ENCODE peak calls at places on chromosomes 5 and 9, in ten cellular contexts. O is spleen, Z is upper lobe of right lung, G is neural progenitor cell, Q is cardiac muscle cell, W is left ventricle myocardium inferior, U is sigmoid colon, A is foreskin keratinocyte, I is right cardiac atrium, H is HCT116. L is an unnamed sample.
A peak's percentile ranks its signal among the peaks of the same experiment; 100 is the strongest.

GRCh38 chr5:54570923-54571322 is 53.4 kb downstream of the SNX18 start:
- DNase-seq in G (no peak), W (peak; percentile 30), Q (peak; percentile 82), H (no peak), A (peak; percentile 27), Z (no peak), O (no peak), U (no peak), I (peak; percentile 77), L (no peak)

GRCh38 chr5:170791325-170791954 is 7.9 kb downstream of the GABRP start:
- DNase-seq in G (peak; percentile 84), O (no peak), U (no peak), Q (peak; percentile 78), I (peak; percentile 80), A (peak; percentile 47), H (peak; percentile 49), W (peak; percentile 54), Z (no peak), L (peak; percentile 62)

GRCh38 chr5:56093970-56094369 is 99.2 kb upstream of the IL6ST start:
- DNase-seq in I (no peak), W (no peak), A (no peak), Z (no peak), U (no peak), H (no peak), Q (no peak), G (no peak), O (no peak), L (no peak)

GRCh38 chr5:147963948-147964693 is 57.8 kb upstream of the C5orf46 start:
- DNase-seq in H (no peak), W (no peak), A (no peak), Z (no peak), I (peak; percentile 60), O (no peak), G (no peak), U (no peak), Q (no peak), L (no peak)

GRCh38 chr9:19229725-19230355 is 653 bp upstream of the DENND4C start:
- DNase-seq in I (peak; percentile 91), W (peak; percentile 41), G (peak; percentile 96), U (peak; percentile 83), Z (peak; percentile 75), H (peak; percentile 36), O (peak; percentile 94), A (peak; percentile 60), Q (no peak), L (no peak)

GRCh38 chr9:137502008-137502913 is 43.1 kb upstream of the NSMF start:
- DNase-seq in H (no peak), O (no peak), Z (no peak), G (peak; percentile 49), U (no peak), A (no peak), Q (no peak), I (no peak), W (no peak), L (no peak)

GRCh38 chr5:92401492-92401891 is 1018.4 kb upstream of the ARRDC3 start:
- DNase-seq in H (no peak), G (peak; percentile 86), I (no peak), U (no peak), A (no peak), Q (peak; percentile 42), W (no peak), Z (no peak), O (no peak), L (no peak)

GRCh38 chr5:113089653-113090335 is 113.2 kb downstream of the DCP2 start:
- DNase-seq in Q (peak; percentile 19), W (peak; percentile 49), I (no peak), O (no peak), U (no peak), H (no peak), Z (no peak), A (no peak), G (no peak), L (no peak)

GRCh38 chr5:146137967-146138403 is 32.6 kb upstream of the PLAC8L1 start:
- DNase-seq in G (no peak), H (no peak), O (no peak), U (no peak), A (peak; percentile 9), W (no peak), Z (peak; percentile 73), Q (peak; percentile 47), I (no peak), L (no peak)

GRCh38 chr5:173671121-173671949 is 54.9 kb upstream of the BOD1 start:
- DNase-seq in Q (peak; percentile 56), A (no peak), U (no peak), I (peak; percentile 66), H (no peak), G (no peak), O (no peak), Z (peak; percentile 63), W (peak; percentile 50), L (peak; percentile 77)

GRCh38 chr5:137254153-137254552 is 245.0 kb downstream of the SPOCK1 start:
- DNase-seq in W (no peak), G (no peak), Q (peak; percentile 77), A (peak; percentile 76), Z (no peak), U (no peak), H (no peak), O (no peak), I (no peak), L (no peak)

GRCh38 chr5:171855798-171856772 is 70.5 kb downstream of the SMIM23 start:
- DNase-seq in G (no peak), A (no peak), I (no peak), Q (peak; percentile 53), W (no peak), Z (no peak), H (no peak), U (no peak), O (no peak), L (no peak)

GRCh38 chr9:26326473-26327044 is 566.0 kb downstream of the CAAP1 start:
- DNase-seq in W (no peak), U (no peak), O (no peak), G (peak; percentile 71), H (peak; percentile 15), A (peak; percentile 42), Z (no peak), I (no peak), Q (peak; percentile 84), L (peak; percentile 46)

GRCh38 chr9:93361995-93362394 is 89.5 kb upstream of the FAM120A start:
- DNase-seq in Z (no peak), Q (no peak), A (no peak), I (no peak), U (no peak), W (no peak), G (no peak), O (no peak), H (no peak), L (no peak)
- H3K27ac ChIP-seq in Z (no peak overlapping the region), Q (no peak overlapping the region), A (no peak overlapping the region), I (no peak overlapping the region), U (no peak overlapping the region), W (no peak overlapping the region), G (no peak overlapping the region), O (no peak overlapping the region), H (no peak overlapping the region), L (no peak overlapping the region)

GRCh38 chr5:133818869-133819600 is 149.4 kb downstream of the C5orf15 start:
- DNase-seq in Q (no peak), I (no peak), O (no peak), W (no peak), H (no peak), Z (peak; percentile 70), G (no peak), A (no peak), U (no peak), L (no peak)

GRCh38 chr5:133819977-133820471 is 148.4 kb downstream of the C5orf15 start:
- DNase-seq in H (no peak), Q (no peak), U (no peak), A (no peak), Z (no peak), G (no peak), W (no peak), O (no peak), I (no peak), L (no peak)

GRCh38 chr5:133820516-133820915 is 147.9 kb downstream of the C5orf15 start:
- DNase-seq in O (no peak), U (no peak), Z (no peak), W (no peak), Q (no peak), I (no peak), A (no peak), G (no peak), H (no peak), L (no peak)

GRCh38 chr5:133821889-133822288 is 146.5 kb downstream of the C5orf15 start:
- DNase-seq in Z (no peak), Q (no peak), W (no peak), U (no peak), A (no peak), G (no peak), O (no peak), H (no peak), I (no peak), L (no peak)

DNA sequence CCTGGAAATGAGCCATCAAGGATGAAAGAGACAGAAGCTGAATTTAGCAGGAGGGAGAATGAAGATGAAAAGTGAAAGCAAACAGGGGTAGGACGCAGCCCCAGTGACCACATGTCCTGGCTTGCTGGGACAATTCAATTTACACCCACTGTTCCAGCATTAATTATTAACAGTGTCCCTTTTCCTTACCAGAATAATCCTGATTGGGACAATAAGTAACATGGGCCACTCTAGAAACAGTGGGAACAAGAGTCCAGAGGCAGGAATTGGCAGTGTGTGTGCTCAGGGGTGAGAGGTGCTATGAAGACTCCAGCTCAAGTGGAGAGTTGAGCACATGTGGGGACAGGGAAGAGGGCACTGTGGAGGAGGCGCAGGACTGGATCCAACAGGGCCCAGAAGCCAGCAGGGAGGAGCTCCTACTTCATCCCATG is 147.1 kb downstream of the C5orf15 start:
- DNase-seq in A (no peak), H (no peak), Q (no peak), O (no peak), Z (no peak), U (no peak), W (no peak), I (no peak), G (no peak), L (no peak)
- H3K27ac ChIP-seq in A (no peak overlapping the region), H (no peak overlapping the region), Q (no peak overlapping the region), O (no peak overlapping the region), Z (no peak overlapping the region), U (no peak overlapping the region), W (peak overlapping the region; percentile 72), I (peak overlapping the region; percentile 42), G (no peak overlapping the region), L (peak overlapping the region; percentile 58)

DNA sequence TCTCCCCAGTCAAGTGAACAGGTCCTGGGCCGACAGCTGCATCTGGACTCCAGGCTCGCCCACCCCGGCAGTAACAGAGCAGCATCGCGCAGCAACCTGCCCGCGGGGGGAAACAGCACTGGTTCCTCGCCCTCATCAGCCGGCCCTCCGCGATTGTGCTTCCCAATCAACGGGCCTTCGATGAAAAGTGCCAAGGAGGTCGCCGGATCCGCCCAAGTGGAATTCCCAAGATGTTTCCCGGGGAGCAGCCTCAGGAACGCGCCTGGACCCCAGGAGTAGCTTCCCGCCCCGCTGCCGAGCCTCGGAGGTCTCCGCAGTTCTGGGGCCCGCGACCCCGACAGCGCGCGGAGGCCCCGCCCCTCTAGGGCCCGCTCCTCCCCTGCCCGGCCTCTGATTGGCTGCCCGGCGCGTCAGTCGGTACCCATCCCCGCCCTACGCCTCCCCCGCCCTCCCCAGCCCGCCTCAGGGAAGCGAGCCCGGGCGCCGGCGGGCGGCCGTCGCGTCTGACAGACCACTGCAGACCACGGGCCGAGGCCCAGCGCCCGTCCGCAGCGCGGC is at the start of gene OTULINL:
- DNase-seq in H (peak; percentile 33), W (peak; percentile 90), G (peak; percentile 96), I (peak; percentile 96), Q (peak; percentile 82), A (no peak), U (peak; percentile 93), O (peak; percentile 97), Z (peak; percentile 95), L (peak; percentile 91)
- H3K27ac ChIP-seq in H (peak within 1 kb of the TSS; percentile 62), W (peak within 1 kb of the TSS; percentile 48), G (no peak within 1 kb of the TSS), I (no peak within 1 kb of the TSS), Q (no peak within 1 kb of the TSS), A (no peak within 1 kb of the TSS), U (peak within 1 kb of the TSS; percentile 62), O (peak within 1 kb of the TSS; percentile 93), Z (peak within 1 kb of the TSS; percentile 90), L (peak within 1 kb of the TSS; percentile 51)

GRCh38 chr5:73629456-73629855 is 3.5 kb downstream of the ARHGEF28 start:
- DNase-seq in W (no peak), G (no peak), H (no peak), U (no peak), O (no peak), A (no peak), Q (no peak), Z (no peak), I (no peak), L (no peak)
- H3K27ac ChIP-seq in W (no peak overlapping the region), G (no peak overlapping the region), H (no peak overlapping the region), U (no peak overlapping the region), O (no peak overlapping the region), A (peak overlapping the region; percentile 36), Q (no peak overlapping the region), Z (no peak overlapping the region), I (no peak overlapping the region), L (no peak overlapping the region)